ENCODE peak calls at places on chromosomes 2 and 18, in nine cellular contexts. One of them, this sample, is unnamed.

GRCh38 chr2:141386168-141386567 is 744.6 kb downstream of the LRP1B start:
- DNase-seq in body of pancreas: no peak
- DNase-seq in upper lobe of right lung: no peak
- DNase-seq in spleen: no peak
- DNase-seq in RWPE1: no peak
- DNase-seq in neuronal stem cell: no peak
- DNase-seq in cardiac muscle cell: no peak
- DNase-seq in AG04450: no peak
- DNase-seq in Panc1: no peak
- DNase-seq in this sample: no peak

GRCh38 chr2:144078802-144079386 is 441.0 kb downstream of the ZEB2 start:
- DNase-seq in cardiac muscle cell: no peak
- DNase-seq in body of pancreas: no peak
- DNase-seq in RWPE1: no peak
- DNase-seq in neuronal stem cell: no peak
- DNase-seq in spleen: no peak
- DNase-seq in AG04450: no peak
- DNase-seq in upper lobe of right lung: no peak
- DNase-seq in Panc1: no peak
- DNase-seq in this sample: no peak

GRCh38 chr2:3470166-3470651 is 49.1 kb downstream of the ADI1 start:
- DNase-seq in AG04450: peak
- DNase-seq in body of pancreas: peak
- DNase-seq in RWPE1: peak
- DNase-seq in neuronal stem cell: no peak
- DNase-seq in Panc1: no peak
- DNase-seq in spleen: peak
- DNase-seq in cardiac muscle cell: no peak
- DNase-seq in upper lobe of right lung: peak
- DNase-seq in this sample: no peak

GRCh38 chr2:15243762-15244161 is 317.4 kb downstream of the NBAS start:
- DNase-seq in spleen: no peak
- DNase-seq in Panc1: no peak
- DNase-seq in neuronal stem cell: no peak
- DNase-seq in body of pancreas: no peak
- DNase-seq in AG04450: no peak
- DNase-seq in cardiac muscle cell: no peak
- DNase-seq in upper lobe of right lung: no peak
- DNase-seq in RWPE1: peak
- DNase-seq in this sample: peak

GRCh38 chr2:64462940-64463339 is 9.0 kb downstream of the LGALSL start:
- DNase-seq in body of pancreas: no peak
- DNase-seq in upper lobe of right lung: no peak
- DNase-seq in neuronal stem cell: no peak
- DNase-seq in Panc1: no peak
- DNase-seq in AG04450: no peak
- DNase-seq in spleen: no peak
- DNase-seq in cardiac muscle cell: no peak
- DNase-seq in RWPE1: no peak
- DNase-seq in this sample: no peak

GRCh38 chr2:102185347-102185746 is 1.5 kb upstream of the IL1RL2 start:
- DNase-seq in body of pancreas: no peak
- DNase-seq in neuronal stem cell: no peak
- DNase-seq in RWPE1: no peak
- DNase-seq in Panc1: no peak
- DNase-seq in AG04450: no peak
- DNase-seq in spleen: no peak
- DNase-seq in upper lobe of right lung: no peak
- DNase-seq in cardiac muscle cell: no peak
- DNase-seq in this sample: peak

GRCh38 chr18:9095297-9096012 is 7.0 kb upstream of the NDUFV2 start:
- DNase-seq in neuronal stem cell: no peak
- DNase-seq in RWPE1: no peak
- DNase-seq in spleen: no peak
- DNase-seq in cardiac muscle cell: no peak
- DNase-seq in AG04450: peak
- DNase-seq in Panc1: no peak
- DNase-seq in body of pancreas: no peak
- DNase-seq in upper lobe of right lung: no peak
- DNase-seq in this sample: no peak

GRCh38 chr2:73333564-73333963 is 40.2 kb upstream of the EGR4 start:
- DNase-seq in RWPE1: no peak
- DNase-seq in AG04450: no peak
- DNase-seq in body of pancreas: no peak
- DNase-seq in spleen: no peak
- DNase-seq in neuronal stem cell: no peak
- DNase-seq in cardiac muscle cell: no peak
- DNase-seq in upper lobe of right lung: no peak
- DNase-seq in Panc1: no peak
- DNase-seq in this sample: no peak

GRCh38 chr2:219060821-219061791 is at the start of gene IHH:
- DNase-seq in Panc1: no peak
- DNase-seq in AG04450: no peak
- DNase-seq in RWPE1: no peak
- DNase-seq in cardiac muscle cell: peak
- DNase-seq in body of pancreas: peak
- DNase-seq in neuronal stem cell: no peak
- DNase-seq in spleen: no peak
- DNase-seq in upper lobe of right lung: peak
- DNase-seq in this sample: no peak

GRCh38 chr2:37993135-37993534 is 68.0 kb downstream of the RMDN2 start:
- DNase-seq in Panc1: no peak
- DNase-seq in spleen: no peak
- DNase-seq in upper lobe of right lung: no peak
- DNase-seq in AG04450: no peak
- DNase-seq in body of pancreas: no peak
- DNase-seq in neuronal stem cell: no peak
- DNase-seq in cardiac muscle cell: no peak
- DNase-seq in RWPE1: no peak
- DNase-seq in this sample: no peak

DNA sequence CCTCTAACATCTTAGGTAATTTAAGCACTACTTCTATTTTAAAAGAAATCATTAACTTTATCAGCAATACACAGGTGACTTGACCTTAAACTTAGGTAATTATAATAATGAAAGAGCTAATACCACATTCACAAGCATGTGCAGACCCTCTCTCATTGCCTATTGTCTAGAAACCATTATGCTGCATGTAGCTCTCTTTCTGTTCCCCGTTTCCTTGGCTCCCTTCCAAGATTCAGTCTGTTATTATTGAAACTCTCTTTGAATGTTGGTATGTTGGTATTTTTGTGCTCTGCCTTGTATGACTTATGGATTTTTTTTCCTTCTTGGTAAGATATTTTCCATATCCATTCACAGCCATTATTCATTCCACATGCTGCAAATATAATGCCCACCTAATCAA is 201.2 kb downstream of the CDCA7 start:
- DNase-seq in cardiac muscle cell: peak
- DNase-seq in upper lobe of right lung: no peak
- DNase-seq in AG04450: no peak
- DNase-seq in neuronal stem cell: no peak
- DNase-seq in Panc1: no peak
- DNase-seq in spleen: no peak
- DNase-seq in RWPE1: no peak
- DNase-seq in body of pancreas: no peak
- DNase-seq in this sample: no peak
- H3K27ac ChIP-seq in cardiac muscle cell: no peak
- H3K27ac ChIP-seq in upper lobe of right lung: no peak
- H3K27ac ChIP-seq in AG04450: no peak
- H3K27ac ChIP-seq in neuronal stem cell: no peak
- H3K27ac ChIP-seq in Panc1: no peak
- H3K27ac ChIP-seq in spleen: no peak
- H3K27ac ChIP-seq in RWPE1: no peak
- H3K27ac ChIP-seq in body of pancreas: no peak
- H3K27ac ChIP-seq in this sample: no peak

GRCh38 chr18:44917184-44917864 is 236.6 kb downstream of the SETBP1 start:
- DNase-seq in spleen: no peak
- DNase-seq in cardiac muscle cell: no peak
- DNase-seq in RWPE1: no peak
- DNase-seq in body of pancreas: peak
- DNase-seq in upper lobe of right lung: no peak
- DNase-seq in neuronal stem cell: no peak
- DNase-seq in Panc1: no peak
- DNase-seq in AG04450: no peak
- DNase-seq in this sample: no peak

GRCh38 chr18:44916429-44917183 is 235.9 kb downstream of the SETBP1 start:
- DNase-seq in spleen: no peak
- DNase-seq in Panc1: no peak
- DNase-seq in upper lobe of right lung: no peak
- DNase-seq in RWPE1: no peak
- DNase-seq in neuronal stem cell: no peak
- DNase-seq in cardiac muscle cell: no peak
- DNase-seq in AG04450: no peak
- DNase-seq in body of pancreas: no peak
- DNase-seq in this sample: no peak

GRCh38 chr18:44920441-44920840 is 239.8 kb downstream of the SETBP1 start:
- DNase-seq in body of pancreas: no peak
- DNase-seq in neuronal stem cell: no peak
- DNase-seq in upper lobe of right lung: no peak
- DNase-seq in AG04450: no peak
- DNase-seq in RWPE1: no peak
- DNase-seq in cardiac muscle cell: peak
- DNase-seq in Panc1: no peak
- DNase-seq in spleen: no peak
- DNase-seq in this sample: no peak

GRCh38 chr18:44915661-44916060 is 235.0 kb downstream of the SETBP1 start:
- DNase-seq in upper lobe of right lung: no peak
- DNase-seq in neuronal stem cell: no peak
- DNase-seq in RWPE1: no peak
- DNase-seq in AG04450: no peak
- DNase-seq in cardiac muscle cell: no peak
- DNase-seq in Panc1: no peak
- DNase-seq in spleen: no peak
- DNase-seq in body of pancreas: no peak
- DNase-seq in this sample: no peak

GRCh38 chr18:44917865-44918476 is 237.3 kb downstream of the SETBP1 start:
- DNase-seq in neuronal stem cell: no peak
- DNase-seq in Panc1: no peak
- DNase-seq in spleen: no peak
- DNase-seq in cardiac muscle cell: no peak
- DNase-seq in body of pancreas: peak
- DNase-seq in upper lobe of right lung: no peak
- DNase-seq in RWPE1: no peak
- DNase-seq in AG04450: no peak
- DNase-seq in this sample: no peak
- H3K27ac ChIP-seq in neuronal stem cell: no peak
- H3K27ac ChIP-seq in Panc1: no peak
- H3K27ac ChIP-seq in spleen: no peak
- H3K27ac ChIP-seq in cardiac muscle cell: no peak
- H3K27ac ChIP-seq in body of pancreas: peak
- H3K27ac ChIP-seq in upper lobe of right lung: peak
- H3K27ac ChIP-seq in RWPE1: no peak
- H3K27ac ChIP-seq in AG04450: no peak
- H3K27ac ChIP-seq in this sample: no peak

DNA sequence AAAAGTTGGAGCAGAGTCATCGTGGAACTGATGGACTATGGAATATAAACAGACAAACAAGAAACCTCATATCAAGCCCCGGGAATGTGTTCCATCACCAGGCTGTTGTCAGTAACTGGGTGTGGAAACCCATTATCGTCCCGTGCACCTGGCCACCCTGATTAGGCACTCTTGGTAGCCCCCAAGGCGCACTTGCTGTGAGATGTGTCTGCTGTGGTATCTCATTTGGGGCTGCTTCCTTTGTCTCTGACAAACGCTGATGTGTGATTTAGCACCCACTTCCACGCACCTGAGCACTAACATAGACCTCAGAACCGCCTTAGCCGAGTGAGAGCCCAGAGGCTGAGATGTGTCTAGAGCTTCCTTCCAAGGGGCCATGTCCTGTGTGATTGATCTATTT is 96.3 kb downstream of the PRPF40A start:
- DNase-seq in upper lobe of right lung: no peak
- DNase-seq in Panc1: no peak
- DNase-seq in neuronal stem cell: no peak
- DNase-seq in body of pancreas: no peak
- DNase-seq in spleen: no peak
- DNase-seq in AG04450: no peak
- DNase-seq in RWPE1: no peak
- DNase-seq in cardiac muscle cell: no peak
- DNase-seq in this sample: no peak
- H3K27ac ChIP-seq in upper lobe of right lung: no peak
- H3K27ac ChIP-seq in Panc1: no peak
- H3K27ac ChIP-seq in neuronal stem cell: no peak
- H3K27ac ChIP-seq in body of pancreas: no peak
- H3K27ac ChIP-seq in spleen: no peak
- H3K27ac ChIP-seq in AG04450: no peak
- H3K27ac ChIP-seq in RWPE1: no peak
- H3K27ac ChIP-seq in cardiac muscle cell: no peak
- H3K27ac ChIP-seq in this sample: no peak

GRCh38 chr18:48804856-48805610 is 145.7 kb downstream of the SMAD7 start:
- DNase-seq in RWPE1: no peak
- DNase-seq in spleen: peak
- DNase-seq in cardiac muscle cell: no peak
- DNase-seq in AG04450: no peak
- DNase-seq in upper lobe of right lung: peak
- DNase-seq in Panc1: no peak
- DNase-seq in body of pancreas: peak
- DNase-seq in neuronal stem cell: no peak
- DNase-seq in this sample: no peak

GRCh38 chr18:48803951-48804855 is 146.6 kb downstream of the SMAD7 start:
- DNase-seq in body of pancreas: peak
- DNase-seq in AG04450: no peak
- DNase-seq in neuronal stem cell: no peak
- DNase-seq in Panc1: no peak
- DNase-seq in upper lobe of right lung: peak
- DNase-seq in spleen: peak
- DNase-seq in cardiac muscle cell: no peak
- DNase-seq in RWPE1: no peak
- DNase-seq in this sample: no peak

GRCh38 chr18:48803518-48803917 is 147.2 kb downstream of the SMAD7 start:
- DNase-seq in neuronal stem cell: no peak
- DNase-seq in spleen: peak
- DNase-seq in body of pancreas: peak
- DNase-seq in cardiac muscle cell: no peak
- DNase-seq in Panc1: no peak
- DNase-seq in AG04450: no peak
- DNase-seq in RWPE1: no peak
- DNase-seq in upper lobe of right lung: peak
- DNase-seq in this sample: no peak

GRCh38 chr18:48806551-48807261 is 144.1 kb downstream of the SMAD7 start:
- DNase-seq in upper lobe of right lung: peak
- DNase-seq in RWPE1: peak
- DNase-seq in cardiac muscle cell: no peak
- DNase-seq in Panc1: no peak
- DNase-seq in neuronal stem cell: no peak
- DNase-seq in AG04450: no peak
- DNase-seq in spleen: peak
- DNase-seq in body of pancreas: peak
- DNase-seq in this sample: no peak

GRCh38 chr18:48805826-48806535 is 144.8 kb downstream of the SMAD7 start:
- DNase-seq in body of pancreas: peak
- DNase-seq in RWPE1: no peak
- DNase-seq in upper lobe of right lung: peak
- DNase-seq in cardiac muscle cell: no peak
- DNase-seq in AG04450: no peak
- DNase-seq in Panc1: no peak
- DNase-seq in neuronal stem cell: no peak
- DNase-seq in spleen: no peak
- DNase-seq in this sample: no peak
- H3K27ac ChIP-seq in body of pancreas: no peak
- H3K27ac ChIP-seq in RWPE1: peak
- H3K27ac ChIP-seq in upper lobe of right lung: peak
- H3K27ac ChIP-seq in cardiac muscle cell: no peak
- H3K27ac ChIP-seq in AG04450: no peak
- H3K27ac ChIP-seq in Panc1: no peak
- H3K27ac ChIP-seq in neuronal stem cell: no peak
- H3K27ac ChIP-seq in spleen: no peak
- H3K27ac ChIP-seq in this sample: no peak

GRCh38 chr2:146874260-146874658 is 970.6 kb upstream of the ACVR2A start:
- DNase-seq in upper lobe of right lung: no peak
- DNase-seq in spleen: no peak
- DNase-seq in neuronal stem cell: no peak
- DNase-seq in RWPE1: peak
- DNase-seq in cardiac muscle cell: no peak
- DNase-seq in body of pancreas: no peak
- DNase-seq in AG04450: no peak
- DNase-seq in Panc1: no peak
- DNase-seq in this sample: no peak
- H3K27ac ChIP-seq in upper lobe of right lung: no peak
- H3K27ac ChIP-seq in spleen: no peak
- H3K27ac ChIP-seq in neuronal stem cell: no peak
- H3K27ac ChIP-seq in RWPE1: peak
- H3K27ac ChIP-seq in cardiac muscle cell: no peak
- H3K27ac ChIP-seq in body of pancreas: no peak
- H3K27ac ChIP-seq in AG04450: no peak
- H3K27ac ChIP-seq in Panc1: no peak
- H3K27ac ChIP-seq in this sample: no peak

This sample was measured in K562.